ENCODE peak calls at places on chromosomes 2 and 18, in six cellular contexts. K is tibial nerve, F is heart left ventricle, R is neural progenitor cell, D is psoas muscle, I is heart right ventricle. L is an unnamed sample.

GRCh38 chr2:112692496-112692911 is 28.3 kb upstream of the NT5DC4 start:
- DNase-seq in K (no peak), F (peak), R (no peak), D (peak), I (no peak), L (peak)

GRCh38 chr2:138059967-138060635 is 95.8 kb downstream of the HNMT start:
- DNase-seq in K (peak), F (peak), R (no peak), D (peak), I (peak), L (no peak)

GRCh38 chr2:142813830-142814829 is 63.3 kb upstream of the KYNU start:
- DNase-seq in K (no peak), F (no peak), R (no peak), D (no peak), I (no peak), L (no peak)

GRCh38 chr2:58042486-58042970 is 4.1 kb upstream of the VRK2 start:
- DNase-seq in K (no peak), F (no peak), R (no peak), D (no peak), I (no peak), L (no peak)

GRCh38 chr2:97998431-97998830 is 2.7 kb upstream of the TMEM131 start:
- DNase-seq in K (no peak), F (no peak), R (no peak), D (no peak), I (no peak), L (no peak)

GRCh38 chr18:24397131-24397693 is 412 bp downstream of the OSBPL1A start:
- DNase-seq in K (peak), F (peak), R (peak), D (no peak), I (peak), L (no peak)

GRCh38 chr2:38466849-38467767 is 90.0 kb upstream of the ATL2 start:
- DNase-seq in K (no peak), F (no peak), R (no peak), D (no peak), I (no peak), L (no peak)

GRCh38 chr2:126244937-126245336 is 411.0 kb upstream of the GYPC start:
- DNase-seq in K (peak), F (peak), R (peak), D (peak), I (peak), L (peak)

GRCh38 chr2:201470821-201471731 is 19.5 kb downstream of the STRADB start:
- DNase-seq in K (no peak), F (no peak), R (peak), D (no peak), I (no peak), L (no peak)

GRCh38 chr2:73243884-73244570 is 9.9 kb downstream of the CCT7 start:
- DNase-seq in K (no peak), F (no peak), R (no peak), D (no peak), I (peak), L (no peak)

GRCh38 chr2:201074996-201075395 is 3.2 kb downstream of the NDUFB3 start:
- DNase-seq in K (no peak), F (no peak), R (no peak), D (no peak), I (no peak), L (no peak)

GRCh38 chr2:110819711-110820110 is 87.3 kb downstream of the ACOXL start:
- DNase-seq in K (no peak), F (no peak), R (no peak), D (no peak), I (no peak), L (no peak)

GRCh38 chr18:76767954-76768353 is 54.4 kb upstream of the ZNF236 start:
- DNase-seq in K (no peak), F (no peak), R (no peak), D (no peak), I (no peak), L (no peak)

GRCh38 chr2:6865346-6866238 is at the start of gene CMPK2:
- DNase-seq in K (peak), F (peak), R (peak), D (peak), I (peak), L (no peak)

GRCh38 chr2:8725838-8726237 is 44.0 kb downstream of the ID2 start:
- DNase-seq in K (no peak), F (no peak), R (no peak), D (no peak), I (no peak), L (no peak)

GRCh38 chr2:8720741-8721140 is 38.9 kb downstream of the ID2 start:
- DNase-seq in K (no peak), F (no peak), R (no peak), D (no peak), I (no peak), L (no peak)

GRCh38 chr2:8719528-8719927 is 37.7 kb downstream of the ID2 start:
- DNase-seq in K (no peak), F (no peak), R (no peak), D (no peak), I (no peak), L (no peak)

GRCh38 chr2:8721410-8721809 is 39.6 kb downstream of the ID2 start:
- DNase-seq in K (no peak), F (no peak), R (no peak), D (no peak), I (no peak), L (no peak)
- H3K27ac ChIP-seq in K (no peak), F (no peak), R (no peak), D (no peak), I (no peak), L (no peak)

DNA sequence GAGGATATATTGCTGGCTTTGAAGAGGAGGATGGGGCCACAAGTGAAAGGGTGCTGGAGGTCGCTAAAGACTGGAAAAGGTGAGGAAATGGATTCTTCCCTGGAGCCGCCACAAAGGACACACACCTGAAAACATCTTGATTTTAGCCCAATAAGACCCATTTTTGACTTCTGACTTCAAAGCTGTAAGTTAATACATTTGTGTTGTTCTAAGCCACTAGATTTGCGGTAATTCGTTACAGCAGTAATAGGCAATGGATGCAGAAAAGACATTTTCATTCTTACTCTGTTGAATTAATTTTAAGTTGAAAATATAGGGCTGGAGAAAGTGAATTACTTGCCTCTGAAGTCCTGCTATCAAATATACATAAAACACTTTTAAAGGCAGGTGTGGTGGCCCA is 117.7 kb upstream of the RAB12 start:
- DNase-seq in K (no peak), F (no peak), R (no peak), D (no peak), I (no peak), L (no peak)
- H3K27ac ChIP-seq in K (no peak), F (no peak), R (no peak), D (no peak), I (no peak), L (no peak)

GRCh38 chr2:33038230-33038629 is 91.5 kb downstream of the LTBP1 start:
- DNase-seq in K (no peak), F (no peak), R (no peak), D (no peak), I (no peak), L (no peak)
- H3K27ac ChIP-seq in K (no peak), F (no peak), R (no peak), D (no peak), I (no peak), L (no peak)

DNA sequence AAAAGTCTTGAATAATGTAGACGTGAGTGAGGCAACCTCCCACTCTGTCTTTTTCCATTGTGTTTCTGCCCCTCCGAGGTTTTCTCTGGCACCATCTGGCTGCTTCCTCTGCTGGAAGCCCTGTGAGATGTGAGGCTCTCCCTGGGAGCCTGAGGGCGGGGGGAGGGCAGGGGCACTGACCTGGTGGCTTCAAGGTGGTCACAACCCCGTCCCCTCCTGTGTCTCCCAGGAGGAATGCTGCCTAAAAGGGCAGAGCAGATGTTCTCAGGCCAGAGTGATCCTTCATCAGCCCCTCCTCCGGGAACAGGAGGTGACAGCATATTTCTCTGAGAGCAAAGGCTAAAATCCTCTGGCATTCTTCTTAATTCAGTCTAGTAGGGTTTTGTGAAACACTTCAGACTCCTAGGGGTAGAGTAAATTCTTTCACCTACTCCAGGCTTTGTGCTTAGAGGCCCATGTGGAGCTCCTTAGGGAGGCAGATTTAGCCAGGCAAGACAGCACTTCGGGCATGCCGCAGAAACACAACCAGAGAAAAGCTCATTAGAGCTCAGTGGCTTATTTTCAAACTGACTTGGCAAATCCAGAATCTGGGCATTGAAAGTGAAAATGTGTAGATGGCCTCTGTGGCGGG is 18.3 kb upstream of the GREB1 start:
- DNase-seq in K (no peak), F (no peak), R (peak), D (no peak), I (no peak), L (no peak)
- H3K27ac ChIP-seq in K (peak), F (no peak), R (peak), D (no peak), I (no peak), L (no peak)

DNA sequence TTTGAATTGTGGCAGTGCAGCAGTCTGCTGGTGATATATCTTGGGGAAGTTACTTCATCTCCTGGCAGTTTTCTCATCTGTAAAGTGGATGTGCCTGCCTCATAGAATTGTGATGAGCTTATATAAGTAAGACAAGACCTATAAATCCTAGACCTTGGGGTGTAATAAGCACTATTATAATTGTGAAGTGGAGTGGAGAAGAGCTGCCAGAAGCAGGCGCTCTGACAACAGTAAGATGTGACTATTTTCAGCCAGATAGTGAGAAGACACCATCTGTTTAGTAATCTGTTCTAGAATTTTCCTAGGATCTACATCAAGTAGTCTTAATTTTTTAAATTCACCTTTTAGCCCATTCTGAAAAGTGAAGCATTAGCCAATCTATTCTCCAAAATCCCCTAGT is 85.6 kb upstream of the TSPYL6 start:
- DNase-seq in K (no peak), F (no peak), R (no peak), D (no peak), I (no peak), L (no peak)
- H3K27ac ChIP-seq in K (no peak), F (no peak), R (no peak), D (no peak), I (no peak), L (no peak)

GRCh38 chr18:36744261-36744876 is 84.4 kb downstream of the TPGS2 start:
- DNase-seq in K (no peak), F (no peak), R (no peak), D (no peak), I (no peak), L (no peak)
- H3K27ac ChIP-seq in K (no peak), F (no peak), R (no peak), D (no peak), I (no peak), L (no peak)

GRCh38 chr2:32005371-32005976 is 5.3 kb downstream of the MEMO1 start:
- DNase-seq in K (no peak), F (no peak), R (no peak), D (no peak), I (no peak), L (no peak)
- H3K27ac ChIP-seq in K (no peak), F (no peak), R (no peak), D (no peak), I (no peak), L (no peak)

DNA sequence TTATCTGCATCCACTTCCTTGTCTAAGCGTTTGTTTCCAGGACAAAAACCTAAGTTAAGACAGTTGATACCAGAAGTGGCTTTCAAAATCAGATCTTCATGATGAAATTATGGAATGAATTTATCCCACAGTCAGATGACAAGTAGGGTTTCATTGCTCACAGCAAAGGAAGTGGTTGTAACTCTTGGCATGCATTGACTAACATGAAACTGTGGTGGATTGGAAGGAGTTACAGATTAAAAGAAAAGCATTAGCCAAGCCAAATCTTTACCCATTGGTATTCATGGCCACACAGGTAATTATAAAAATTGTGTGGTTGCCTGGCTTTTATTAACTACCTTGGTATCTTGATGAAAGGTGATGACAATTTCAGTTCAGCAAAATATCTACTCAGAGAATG is 438.0 kb upstream of the NXPH2 start:
- DNase-seq in K (no peak), F (no peak), R (no peak), D (no peak), I (no peak), L (no peak)
- H3K27ac ChIP-seq in K (no peak), F (no peak), R (no peak), D (no peak), I (no peak), L (no peak)

L was measured in iPS DF 6.9.